ENCODE peak calls at places on chromosomes 3 and 15, in ten cellular contexts. Q, H, U, X, P, T, Y, B, F and J are unnamed samples.
A peak's percentile ranks its signal among the peaks of the same experiment; 100 is the strongest.

GRCh38 chr3:170330366-170330765 is 27.1 kb upstream of the SKIL start:
- DNase-seq in Q (peak; percentile 40), H (no peak), U (peak; percentile 46), X (no peak), P (no peak), T (no peak), Y (no peak), B (no peak), F (no peak), J (no peak)

GRCh38 chr3:107436029-107436428 is 58.8 kb downstream of the CCDC54 start:
- DNase-seq in Q (no peak), H (no peak), U (no peak), X (no peak), P (no peak), T (no peak), Y (no peak), B (no peak), F (no peak), J (no peak)

GRCh38 chr15:60093273-60094067 is 89.4 kb downstream of the FOXB1 start:
- DNase-seq in Q (peak; percentile 57), H (no peak), U (no peak), X (no peak), P (no peak), T (no peak), Y (no peak), B (no peak), F (no peak), J (no peak)

GRCh38 chr3:129506272-129506742 is 22.1 kb upstream of the RHO start:
- DNase-seq in Q (no peak), H (no peak), U (no peak), X (no peak), P (no peak), T (no peak), Y (peak; percentile 71), B (no peak), F (peak; percentile 32), J (no peak)

GRCh38 chr3:155753038-155753647 is 8.3 kb upstream of the PLCH1 start:
- DNase-seq in Q (peak; percentile 42), H (no peak), U (peak; percentile 39), X (no peak), P (no peak), T (no peak), Y (no peak), B (no peak), F (no peak), J (no peak)

GRCh38 chr15:77790481-77790880 is 157.8 kb upstream of the LINGO1 start:
- DNase-seq in Q (no peak), H (no peak), U (no peak), X (no peak), P (no peak), T (no peak), Y (no peak), B (no peak), F (no peak), J (no peak)

GRCh38 chr3:40585381-40586016 is 60.7 kb downstream of the ZNF621 start:
- DNase-seq in Q (no peak), H (no peak), U (no peak), X (no peak), P (no peak), T (no peak), Y (no peak), B (no peak), F (no peak), J (no peak)

GRCh38 chr15:73352082-73352481 is 16.7 kb downstream of the HCN4 start:
- DNase-seq in Q (no peak), H (no peak), U (no peak), X (no peak), P (no peak), T (no peak), Y (no peak), B (no peak), F (no peak), J (no peak)

DNA sequence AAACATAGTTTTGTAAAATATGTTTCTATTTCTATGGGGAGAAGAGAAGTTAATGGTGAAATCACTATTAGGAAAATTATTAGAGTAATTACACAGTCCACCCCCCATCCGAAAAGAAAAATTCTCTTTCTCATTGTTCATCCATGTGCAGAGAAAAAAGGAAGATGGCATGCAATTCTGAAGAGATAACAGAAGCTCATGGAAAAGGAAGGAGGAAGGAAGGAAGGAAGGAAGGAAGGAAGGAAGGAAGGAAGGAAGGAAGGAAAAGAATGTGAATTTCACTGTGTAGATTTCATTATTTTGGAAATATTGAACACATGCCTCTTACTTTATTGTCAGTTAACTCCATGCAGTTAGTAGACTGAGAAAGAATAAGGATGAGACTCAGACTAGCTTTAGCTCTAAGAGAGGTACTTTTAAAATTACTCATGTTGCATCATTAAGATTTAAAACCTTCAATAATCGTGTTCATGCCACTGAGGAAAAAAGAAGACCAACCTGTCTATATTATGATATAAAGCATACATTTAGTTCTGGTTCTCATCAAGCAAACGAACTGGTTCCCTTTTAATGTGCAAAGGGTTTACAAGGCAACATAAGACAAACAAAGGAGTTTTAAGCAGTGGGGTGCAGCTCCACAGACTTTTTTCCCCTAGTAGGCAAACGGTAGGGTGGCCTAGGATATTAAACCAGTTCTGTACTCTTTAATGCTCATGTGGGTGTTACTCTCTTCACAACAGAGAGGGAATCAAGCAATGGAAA is 379.6 kb downstream of the FOXP1 start:
- DNase-seq in Q (no peak), H (no peak), U (no peak), X (no peak), P (no peak), T (no peak), Y (no peak), B (no peak), F (no peak), J (no peak)
- H3K27ac ChIP-seq in Q (no peak overlapping the region), H (no peak overlapping the region), U (no peak overlapping the region), X (no peak overlapping the region), P (no peak overlapping the region), T (peak overlapping the region; percentile 59), Y (no peak overlapping the region), B (no peak overlapping the region), F (no peak overlapping the region), J (no peak overlapping the region)

GRCh38 chr15:57496946-57497944 is 94.5 kb upstream of the MYZAP start:
- DNase-seq in Q (peak; percentile 84), H (no peak), U (no peak), X (no peak), P (peak; percentile 72), T (no peak), Y (peak; percentile 77), B (no peak), F (no peak), J (no peak)
- TF ChIP-seq POLR2A in Q (no peak), H (no peak), U (no peak), X (no peak), P (no peak), T (no peak), Y (no peak), B (no peak), F (no peak), J (no peak)

DNA sequence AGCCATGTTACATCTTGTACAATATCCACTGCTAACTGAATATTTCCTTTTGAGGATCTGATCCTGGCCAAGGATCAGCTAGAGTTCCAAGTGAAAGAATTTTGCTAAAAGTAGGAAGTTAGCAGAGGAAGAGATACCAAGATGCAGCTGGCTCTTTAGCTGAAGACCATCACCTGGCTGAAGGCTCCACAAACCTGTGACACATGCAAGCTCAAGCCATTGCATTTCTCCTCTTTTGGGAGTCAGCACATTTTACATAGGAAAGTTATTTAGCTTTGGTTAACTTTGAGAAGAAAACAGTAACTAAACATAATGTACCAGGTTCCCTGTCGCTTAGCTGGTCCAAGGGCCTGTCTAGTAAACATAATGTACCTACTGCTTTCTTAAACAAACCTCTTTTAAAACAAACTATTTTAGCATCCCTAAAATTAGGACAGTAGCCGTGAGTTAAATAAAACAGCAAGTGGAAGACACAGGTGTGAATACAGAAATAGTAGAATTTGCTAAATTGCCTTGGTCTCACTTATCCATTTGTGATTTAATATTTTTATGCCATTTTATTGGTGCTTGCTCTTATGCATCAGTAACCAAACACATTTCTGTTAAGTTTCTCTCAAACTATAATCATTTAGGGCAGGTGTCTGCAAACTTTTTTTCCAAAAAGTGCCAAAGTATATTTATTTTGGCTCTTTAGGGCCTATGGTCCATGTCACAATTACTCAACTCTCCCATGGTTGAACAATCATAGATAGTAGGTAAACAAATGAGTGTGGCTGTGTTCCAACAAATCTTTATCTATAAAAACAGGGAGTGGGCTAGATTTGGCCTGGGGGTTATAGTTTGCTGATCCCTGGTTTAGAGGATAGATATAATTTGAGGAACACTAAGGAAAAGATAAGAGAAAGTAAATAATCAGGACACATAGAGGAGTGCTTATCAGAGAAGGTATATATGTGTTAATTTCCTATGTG is 11.2 kb downstream of the GCSAM start:
- DNase-seq in Q (no peak), H (no peak), U (no peak), X (no peak), P (no peak), T (no peak), Y (no peak), B (no peak), F (no peak), J (no peak)
- H3K4me1 ChIP-seq in Q (peaks cover 14% of the 10 kb centered on the region), H (no peaks in the 10 kb centered on the region), U (peaks cover 2% of the 10 kb centered on the region), X (peaks cover 89% of the 10 kb centered on the region), P (peaks cover 6% of the 10 kb centered on the region), T (no peaks in the 10 kb centered on the region), Y (no peaks in the 10 kb centered on the region), B (no peaks in the 10 kb centered on the region), F (peaks cover 84% of the 10 kb centered on the region), J (no peaks in the 10 kb centered on the region)

GRCh38 chr15:49062900-49063299 is 16.7 kb upstream of the SECISBP2L start:
- DNase-seq in Q (no peak), H (no peak), U (no peak), X (no peak), P (no peak), T (no peak), Y (no peak), B (no peak), F (no peak), J (no peak)

GRCh38 chr15:49059491-49059890 is 13.2 kb upstream of the SECISBP2L start:
- DNase-seq in Q (no peak), H (no peak), U (no peak), X (no peak), P (no peak), T (no peak), Y (no peak), B (no peak), F (no peak), J (no peak)

GRCh38 chr15:49058559-49058958 is 12.3 kb upstream of the SECISBP2L start:
- DNase-seq in Q (no peak), H (no peak), U (no peak), X (no peak), P (no peak), T (no peak), Y (no peak), B (no peak), F (no peak), J (no peak)

GRCh38 chr15:49063402-49064280 is 17.4 kb upstream of the SECISBP2L start:
- DNase-seq in Q (peak; percentile 9), H (no peak), U (no peak), X (no peak), P (no peak), T (no peak), Y (no peak), B (no peak), F (no peak), J (no peak)

DNA sequence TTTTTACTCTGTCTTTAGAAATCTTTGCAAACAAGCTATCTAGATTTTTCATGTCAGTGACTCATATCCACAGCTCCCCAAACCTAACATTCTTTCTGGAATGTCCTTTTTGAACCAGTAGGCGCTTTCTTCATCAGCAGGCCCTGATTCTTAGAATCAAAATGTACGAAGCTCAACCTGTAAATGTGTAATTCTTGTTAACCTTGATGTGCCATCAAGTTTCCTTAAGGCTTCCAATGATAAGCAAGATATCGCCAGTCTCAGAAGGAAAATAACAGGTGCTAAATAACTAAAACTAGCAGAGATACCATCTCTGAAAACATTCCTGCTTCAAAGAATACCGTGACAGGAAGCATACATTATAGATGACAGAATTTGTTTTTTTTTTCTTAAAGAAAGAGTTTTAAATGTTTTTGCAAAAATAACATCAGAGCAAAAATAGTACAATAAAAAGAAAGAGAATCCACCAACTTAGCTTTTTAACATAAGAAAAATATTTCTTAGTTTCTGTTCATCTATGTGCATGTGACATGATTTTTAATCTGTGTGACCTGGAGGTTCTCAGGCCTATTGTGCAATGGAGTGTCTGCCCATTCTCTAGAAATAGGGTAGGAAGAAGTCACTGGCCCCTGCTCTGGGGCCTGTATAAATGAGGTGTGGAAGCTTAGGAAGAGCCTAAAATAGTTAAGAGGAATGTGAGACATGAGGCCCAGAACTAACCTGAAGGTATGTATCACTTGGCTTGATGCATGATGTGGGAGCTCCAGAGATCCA is 14.7 kb upstream of the SECISBP2L start:
- DNase-seq in Q (no peak), H (no peak), U (peak; percentile 71), X (no peak), P (no peak), T (no peak), Y (no peak), B (no peak), F (no peak), J (no peak)
- H3K27ac ChIP-seq in Q (no peak overlapping the region), H (no peak overlapping the region), U (peak overlapping the region; percentile 23), X (no peak overlapping the region), P (no peak overlapping the region), T (no peak overlapping the region), Y (no peak overlapping the region), B (no peak overlapping the region), F (no peak overlapping the region), J (peak overlapping the region; percentile 74)